ENCODE peak calls at places on chromosome 19, in seven cellular contexts. R is stomach, Y is ovary, S is esophagus squamous epithelium, I is Peyer's patch, U is uterus, G is tibial nerve. D is an unnamed sample.

GRCh38 chr19:45659096-45659729 is 8.8 kb upstream of the GIPR start:
- DNase-seq in U (no peak), Y (no peak), R (no peak), S (no peak), G (no peak), I (no peak), D (no peak)

GRCh38 chr19:55089279-55089944 is 13.7 kb downstream of the EPS8L1 start:
- DNase-seq in R (no peak), G (no peak), I (no peak), S (no peak), Y (no peak), U (no peak), D (no peak)

GRCh38 chr19:34350161-34350561 is 14.8 kb upstream of the GPI start:
- DNase-seq in I (peak; percentile 53), R (no peak), Y (no peak), S (no peak), G (no peak), U (no peak), D (no peak)

GRCh38 chr19:51440846-51441409 is 17.3 kb downstream of the SIGLEC8 start:
- DNase-seq in Y (no peak), U (no peak), S (no peak), I (no peak), G (no peak), R (no peak), D (no peak)

GRCh38 chr19:33551676-33552075 is 30.1 kb upstream of the PEPD start:
- DNase-seq in Y (no peak), R (no peak), S (no peak), U (no peak), I (no peak), G (no peak), D (no peak)

GRCh38 chr19:32104465-32105235 is 240.8 kb upstream of the ZNF507 start:
- DNase-seq in G (no peak), I (no peak), U (peak; percentile 39), Y (no peak), R (no peak), S (no peak), D (no peak)

GRCh38 chr19:13289295-13289694 is 139.1 kb downstream of the IER2 start:
- DNase-seq in S (no peak), Y (no peak), R (no peak), I (no peak), G (no peak), U (no peak), D (no peak)

GRCh38 chr19:30817965-30818364 is 445.8 kb downstream of the ZNF536 start:
- DNase-seq in U (no peak), S (no peak), I (no peak), R (no peak), G (no peak), Y (no peak), D (no peak)

GRCh38 chr19:47494211-47494547 is 10.2 kb upstream of the KPTN start:
- DNase-seq in R (no peak), G (no peak), S (no peak), U (no peak), I (no peak), Y (no peak), D (no peak)

GRCh38 chr19:3593156-3593555 is 7.9 kb downstream of the GIPC3 start:
- DNase-seq in U (no peak), S (no peak), R (no peak), I (no peak), G (no peak), Y (no peak), D (no peak)

GRCh38 chr19:2607712-2608601 is 94.5 kb downstream of the GNG7 start:
- DNase-seq in Y (no peak), S (no peak), I (peak; percentile 76), R (no peak), U (no peak), G (no peak), D (no peak)

GRCh38 chr19:32404939-32405430 is 585 bp upstream of the DPY19L3 start:
- DNase-seq in Y (peak; percentile 58), U (peak; percentile 66), I (peak; percentile 28), R (peak; percentile 69), S (no peak), G (peak; percentile 50), D (peak; percentile 45)

GRCh38 chr19:44111910-44112463 is 1.2 kb upstream of the ZNF225 start:
- DNase-seq in I (no peak), U (no peak), Y (no peak), R (no peak), S (no peak), G (no peak), D (no peak)

GRCh38 chr19:46283771-46284170 is 13.1 kb upstream of the HIF3A start:
- DNase-seq in U (no peak), I (no peak), S (no peak), R (no peak), Y (no peak), G (no peak), D (no peak)

GRCh38 chr19:41554902-41555301 is 21.1 kb upstream of the CEACAM21 start:
- DNase-seq in R (no peak), G (no peak), Y (no peak), I (no peak), U (no peak), S (no peak), D (no peak)

GRCh38 chr19:16327911-16328823 is 3.5 kb downstream of the KLF2 start:
- DNase-seq in Y (peak; percentile 77), U (peak; percentile 85), R (peak; percentile 73), S (no peak), G (peak; percentile 92), I (peak; percentile 76), D (peak; percentile 96)

GRCh38 chr19:34269968-34270621 is 15.7 kb downstream of the GARRE1 start:
- DNase-seq in Y (peak; percentile 25), I (peak; percentile 80), G (peak; percentile 27), U (peak; percentile 24), S (no peak), R (peak; percentile 40), D (peak; percentile 45)

GRCh38 chr19:1172353-1173159 is 1.5 kb downstream of the SBNO2 start:
- DNase-seq in U (peak; percentile 53), S (no peak), I (peak; percentile 50), G (peak; percentile 61), R (peak; percentile 63), Y (no peak), D (no peak)

GRCh38 chr19:52533901-52534300 is 6.4 kb downstream of the ZNF808 start:
- DNase-seq in Y (no peak), U (no peak), G (no peak), I (no peak), R (no peak), S (no peak), D (no peak)

GRCh38 chr19:52541608-52542007 is 14.1 kb downstream of the ZNF808 start:
- DNase-seq in R (no peak), U (no peak), S (no peak), Y (no peak), G (no peak), I (no peak), D (no peak)

GRCh38 chr19:52532480-52532879 is 5.0 kb downstream of the ZNF808 start:
- DNase-seq in G (no peak), S (no peak), R (no peak), I (no peak), U (no peak), Y (no peak), D (no peak)

DNA sequence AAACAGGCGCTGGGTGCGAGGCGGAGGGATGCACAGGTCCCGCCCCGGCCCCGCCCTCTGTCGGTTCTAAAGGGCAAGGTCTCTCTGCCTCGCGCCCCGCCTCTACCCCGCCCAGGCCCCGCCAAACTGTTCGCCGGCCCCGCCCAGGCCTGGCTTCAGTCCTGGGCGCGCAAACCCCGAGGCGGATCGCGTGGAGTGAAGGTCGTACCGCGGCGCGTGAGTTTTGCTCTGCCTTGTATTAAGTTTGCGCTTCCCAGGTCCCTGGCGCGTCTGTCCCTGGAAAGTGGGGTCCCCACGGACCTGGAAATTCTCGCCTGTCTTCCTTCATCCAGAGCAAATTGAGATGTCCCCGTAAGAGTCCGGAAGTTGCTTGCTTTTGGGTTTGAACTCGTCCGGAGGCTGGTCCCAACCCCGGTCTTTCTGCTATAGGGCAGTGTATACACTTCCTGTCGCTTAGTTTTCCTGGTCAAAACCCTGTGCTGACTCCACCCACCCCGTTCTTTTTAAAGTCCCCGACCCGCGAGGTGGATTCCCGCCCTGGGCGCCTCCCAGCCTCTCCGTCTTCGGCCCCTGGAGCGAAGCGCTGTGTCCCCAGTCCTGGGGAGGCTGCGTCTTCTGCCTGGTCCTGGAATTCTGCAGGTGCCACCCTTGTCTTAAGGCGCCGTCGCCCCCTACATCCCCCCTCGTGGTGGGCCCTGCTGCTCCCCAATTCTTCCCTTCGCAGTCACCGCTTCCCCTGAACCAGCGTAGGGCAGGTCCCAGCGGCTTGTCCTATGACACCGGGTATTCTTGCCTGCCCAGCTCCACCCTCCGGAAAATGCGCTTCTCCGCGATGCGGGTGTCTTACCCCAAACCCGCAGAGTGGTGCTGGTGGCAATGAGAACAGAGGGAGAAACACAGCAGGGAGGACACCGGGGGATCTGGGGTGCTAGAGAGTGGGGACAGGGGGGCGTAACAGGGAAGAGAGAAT is 8.6 kb downstream of the ZNF808 start:
- DNase-seq in R (peak; percentile 74), Y (peak; percentile 79), U (peak; percentile 87), I (peak; percentile 94), S (peak; percentile 31), G (peak; percentile 79), D (peak; percentile 83)
- TF ChIP-seq POLR2A in R (no peak), Y (no peak), U (no peak), I (no peak), S (peak; percentile 42), G (no peak), D (no peak)

GRCh38 chr19:17751103-17751911 is at the start of gene FCHO1:
- DNase-seq in Y (no peak), I (peak; percentile 95), U (no peak), R (peak; percentile 51), G (peak; percentile 21), S (peak; percentile 65), D (no peak)
- TF ChIP-seq CTCF in Y (no peak), I (no peak), U (no peak), R (no peak), G (no peak), S (no peak), D (no peak)

GRCh38 chr19:11418518-11419506 is at the start of gene RGL3:
- DNase-seq in R (peak; percentile 77), I (no peak), Y (no peak), G (no peak), U (no peak), S (no peak), D (peak; percentile 86)
- H3K4me3 ChIP-seq in R (peak within 1 kb of the TSS; percentile 49), I (peak within 1 kb of the TSS; percentile 42), Y (peak within 1 kb of the TSS; percentile 13), G (peak within 1 kb of the TSS; percentile 41), U (peak within 1 kb of the TSS; percentile 24), S (peak within 1 kb of the TSS; percentile 41), D (no peak within 1 kb of the TSS)

GRCh38 chr19:42846597-42846996 is 32.9 kb downstream of the PSG1 start:
- DNase-seq in Y (no peak), I (no peak), U (no peak), R (no peak), G (no peak), S (no peak), D (no peak)

DNA sequence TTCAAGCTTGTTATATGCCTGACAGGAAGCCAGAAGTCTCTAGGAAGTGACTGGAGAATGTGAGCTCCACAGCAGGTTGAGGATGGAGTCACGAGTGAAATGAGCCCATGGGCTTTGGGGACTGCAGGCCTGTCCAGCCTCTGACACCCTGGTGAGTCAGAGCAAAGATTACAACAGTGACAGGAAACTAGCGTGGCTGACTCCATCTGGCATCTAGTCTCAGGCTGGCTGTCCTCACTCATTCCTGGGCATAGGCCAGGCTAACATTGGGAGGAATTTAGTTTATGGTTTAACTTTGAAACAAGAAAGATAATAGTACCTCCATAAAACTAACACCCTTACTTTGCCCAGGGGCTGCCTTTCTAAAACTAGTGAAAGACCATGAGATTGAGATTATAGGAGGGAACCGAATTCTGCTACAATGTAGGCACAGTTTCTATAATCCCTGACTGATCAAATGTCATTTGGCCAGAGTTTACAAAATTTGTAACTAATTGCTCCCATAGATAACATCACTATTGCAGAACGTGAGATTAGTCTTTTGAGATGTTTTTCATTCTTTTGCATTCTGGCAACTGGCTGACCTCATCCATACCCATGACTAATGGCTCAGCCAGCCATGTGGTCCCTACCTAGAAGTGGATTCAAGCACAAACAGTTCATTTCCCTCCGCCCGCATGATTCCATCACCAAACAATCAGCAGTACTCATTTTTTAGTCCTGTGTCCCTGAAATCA is 28.4 kb downstream of the PSG1 start:
- DNase-seq in G (peak; percentile 34), I (no peak), S (no peak), Y (no peak), U (no peak), R (no peak), D (peak; percentile 77)
- TF ChIP-seq POLR2A in G (no peak), I (no peak), S (no peak), Y (no peak), U (no peak), R (no peak), D (no peak)

D was measured in lower leg skin.